ENCODE peak calls at places on chromosome 15, in seven cellular contexts. M is CD8-positive, alpha-beta T cell; S is Panc1; G is H7; X is GM23248; V is left lung; Q is brain microvascular endothelial cell. T is an unnamed sample. For H3K27me3, the result is how much of the 10 kb centered on the place peaks cover.

GRCh38 chr15:75648156-75649000 is 666 bp downstream of the SNX33 start:
- DNase-seq in M (no peak), S (no peak), G (peak), X (peak), V (no peak), Q (no peak), T (peak)

GRCh38 chr15:95284933-95285401 is 1045.5 kb upstream of the NR2F2 start:
- DNase-seq in M (no peak), S (no peak), G (no peak), X (peak), V (no peak), Q (no peak), T (peak)

GRCh38 chr15:57479005-57479404 is 102.7 kb downstream of the CGNL1 start:
- DNase-seq in M (no peak), S (no peak), G (no peak), X (no peak), V (no peak), Q (no peak), T (no peak)

GRCh38 chr15:75142499-75142898 is 59.2 kb upstream of the C15orf39 start:
- DNase-seq in M (no peak), S (no peak), G (no peak), X (no peak), V (no peak), Q (no peak), T (no peak)

GRCh38 chr15:78093242-78094020 is 1.1 kb downstream of the SH2D7 start:
- DNase-seq in M (no peak), S (no peak), G (no peak), X (peak), V (no peak), Q (peak), T (no peak)

GRCh38 chr15:26971303-26972018 is 480 bp downstream of the GABRG3 start:
- DNase-seq in M (no peak), S (no peak), G (peak), X (no peak), V (no peak), Q (no peak), T (no peak)

GRCh38 chr15:63938486-63939061 is 104.8 kb upstream of the HERC1 start:
- DNase-seq in M (no peak), S (no peak), G (no peak), X (peak), V (no peak), Q (no peak), T (no peak)

GRCh38 chr15:98525625-98526024 is 122.7 kb upstream of the IGF1R start:
- DNase-seq in M (no peak), S (no peak), G (peak), X (peak), V (no peak), Q (no peak), T (no peak)

GRCh38 chr15:90101130-90101968 is 919 bp downstream of the IDH2 start:
- DNase-seq in M (peak), S (no peak), G (peak), X (peak), V (peak), Q (no peak), T (peak)

GRCh38 chr15:80323285-80323684 is 71.3 kb upstream of the CTXND1 start:
- DNase-seq in M (no peak), S (no peak), G (no peak), X (no peak), V (no peak), Q (no peak), T (no peak)

GRCh38 chr15:52417501-52417900 is 111.2 kb downstream of the MYO5A start:
- DNase-seq in M (no peak), S (no peak), G (no peak), X (peak), V (no peak), Q (no peak), T (no peak)

GRCh38 chr15:69462030-69462492 is 9.4 kb downstream of the RPLP1 start:
- DNase-seq in M (no peak), S (no peak), G (no peak), X (no peak), V (peak), Q (no peak), T (no peak)

GRCh38 chr15:77527164-77527778 is 105.4 kb downstream of the LINGO1 start:
- DNase-seq in M (no peak), S (no peak), G (peak), X (no peak), V (peak), Q (no peak), T (peak)

GRCh38 chr15:92343869-92344643 is 49.6 kb upstream of the ST8SIA2 start:
- DNase-seq in M (no peak), S (no peak), G (peak), X (no peak), V (no peak), Q (no peak), T (no peak)

GRCh38 chr15:98121957-98122356 is 161.5 kb downstream of the ARRDC4 start:
- DNase-seq in M (no peak), S (no peak), G (no peak), X (no peak), V (no peak), Q (no peak), T (no peak)

GRCh38 chr15:28875461-28875965 is 10.3 kb upstream of the APBA2 start:
- DNase-seq in M (no peak), S (no peak), G (no peak), X (no peak), V (no peak), Q (no peak), T (no peak)

GRCh38 chr15:89841306-89841705 is 26.7 kb upstream of the ANPEP start:
- DNase-seq in M (no peak), S (no peak), G (no peak), X (no peak), V (no peak), Q (no peak), T (no peak)

GRCh38 chr15:57947781-57948180 is 117.7 kb downstream of the ALDH1A2 start:
- DNase-seq in M (no peak), S (no peak), G (peak), X (peak), V (no peak), Q (no peak), T (peak)

GRCh38 chr15:77529394-77530159 is 103.1 kb downstream of the LINGO1 start:
- DNase-seq in M (no peak), S (no peak), G (no peak), X (no peak), V (peak), Q (no peak), T (no peak)

GRCh38 chr15:70502576-70502975 is 260.8 kb downstream of the UACA start:
- DNase-seq in M (no peak), S (no peak), G (no peak), X (no peak), V (no peak), Q (no peak), T (no peak)

GRCh38 chr15:70501849-70502248 is 261.5 kb downstream of the UACA start:
- DNase-seq in M (no peak), S (no peak), G (peak), X (no peak), V (no peak), Q (no peak), T (no peak)

GRCh38 chr15:70503073-70503745 is 260.1 kb downstream of the UACA start:
- DNase-seq in M (no peak), S (no peak), G (no peak), X (no peak), V (no peak), Q (no peak), T (no peak)

GRCh38 chr15:70503798-70504304 is 259.5 kb downstream of the UACA start:
- DNase-seq in M (no peak), S (no peak), G (no peak), X (no peak), V (no peak), Q (no peak), T (no peak)

DNA sequence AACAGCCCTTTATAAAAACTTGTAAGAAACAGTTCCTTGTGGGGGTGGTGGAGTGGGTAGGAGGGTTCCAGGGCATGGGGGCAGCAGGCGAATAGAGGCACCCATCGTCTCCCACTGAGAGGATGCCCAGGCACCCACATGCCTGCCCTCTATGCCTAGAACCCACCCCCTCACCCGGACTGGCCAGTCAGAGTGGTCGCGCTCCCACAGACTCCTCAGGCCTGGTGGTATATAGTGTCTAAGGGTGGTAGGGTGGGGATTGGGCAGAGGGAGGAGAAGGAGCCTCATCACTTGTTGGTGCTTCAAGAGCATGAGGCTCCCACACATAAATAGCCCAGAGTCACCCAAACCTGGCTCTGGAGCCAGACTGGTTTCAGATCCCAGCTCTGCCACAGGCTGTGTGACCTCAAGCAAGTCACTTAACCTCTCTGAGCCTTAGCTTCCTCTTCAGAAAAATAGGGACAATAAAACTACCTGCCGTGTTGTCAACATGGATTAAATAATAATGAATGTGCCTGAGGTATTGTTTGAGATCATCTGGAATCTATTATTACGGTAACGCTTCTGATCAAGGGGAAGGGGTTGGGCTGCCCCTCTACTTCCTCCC is 262.1 kb downstream of the UACA start:
- DNase-seq in M (no peak), S (no peak), G (peak), X (no peak), V (no peak), Q (no peak), T (no peak)
- H3K27me3 ChIP-seq in M (under half), S (under half), G (under half), X (under half), V (under half), Q (under half), T (under half)

GRCh38 chr15:101805605-101806345 is 2.5 kb downstream of the OR4F6 start:
- DNase-seq in M (no peak), S (no peak), G (no peak), X (no peak), V (no peak), Q (no peak), T (no peak)

GRCh38 chr15:101810451-101810850 is 1.6 kb upstream of the OR4F15 start:
- DNase-seq in M (no peak), S (no peak), G (no peak), X (no peak), V (no peak), Q (no peak), T (no peak)

GRCh38 chr15:101808201-101808600 is 3.8 kb upstream of the OR4F15 start:
- DNase-seq in M (no peak), S (no peak), G (no peak), X (peak), V (no peak), Q (no peak), T (no peak)

GRCh38 chr15:101804941-101805340 is 1.6 kb downstream of the OR4F6 start:
- DNase-seq in M (no peak), S (no peak), G (no peak), X (no peak), V (no peak), Q (no peak), T (no peak)

GRCh38 chr15:101807345-101807945 is 4.1 kb downstream of the OR4F6 start:
- DNase-seq in M (no peak), S (no peak), G (no peak), X (peak), V (no peak), Q (no peak), T (no peak)
- H3K4me3 ChIP-seq in M (no peak), S (no peak), G (no peak), X (no peak), V (no peak), Q (no peak), T (no peak)

GRCh38 chr15:82052751-82053150 is 6.9 kb upstream of the MEX3B start:
- DNase-seq in M (no peak), S (no peak), G (no peak), X (no peak), V (no peak), Q (no peak), T (no peak)
- H3K27me3 ChIP-seq in M (under half), S (under half), G (under half), X (under half), V (under half), Q (under half), T (under half)

DNA sequence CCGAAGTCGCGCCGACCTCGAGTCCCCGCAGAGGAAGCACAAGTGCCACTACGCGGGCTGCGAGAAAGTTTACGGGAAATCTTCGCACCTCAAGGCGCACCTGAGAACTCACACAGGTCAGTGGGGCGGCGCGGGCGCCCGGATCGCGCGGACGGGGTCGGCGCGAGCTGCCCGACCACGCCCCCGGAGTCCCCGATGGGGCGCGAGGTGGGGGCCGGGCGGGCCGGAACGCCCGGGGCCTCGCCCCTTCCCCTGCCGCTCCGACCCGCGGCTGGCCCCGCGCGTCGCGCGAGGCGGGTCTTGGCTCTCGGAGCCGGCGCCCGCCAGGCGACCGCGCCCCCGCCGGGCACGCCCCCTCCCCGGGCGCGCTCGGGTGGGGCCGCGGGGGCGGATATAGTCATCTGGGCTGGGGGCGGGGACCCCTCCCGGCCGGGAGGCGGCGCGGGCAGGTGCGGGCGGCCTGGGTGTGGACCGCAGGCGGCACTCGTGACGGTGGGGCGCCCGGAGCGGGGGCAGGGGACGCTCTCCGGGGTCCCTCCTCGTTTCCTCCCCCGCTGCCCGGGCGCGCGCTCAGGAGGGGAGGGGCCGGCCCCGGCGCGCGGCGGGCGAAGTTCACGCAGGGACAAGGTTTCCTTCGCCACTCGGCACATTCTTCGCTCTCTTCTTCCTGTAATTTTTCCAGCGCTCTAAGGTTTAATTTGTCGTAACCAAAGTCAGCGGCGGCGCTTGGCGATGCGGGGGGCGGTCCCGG is 1.2 kb downstream of the KLF13 start:
- DNase-seq in M (peak), S (no peak), G (peak), X (peak), V (peak), Q (no peak), T (peak)
- H3K4me3 ChIP-seq in M (peak), S (peak), G (peak), X (peak), V (peak), Q (peak), T (peak)

GRCh38 chr15:68435966-68436365 is 4.0 kb upstream of the ITGA11 start:
- DNase-seq in M (no peak), S (no peak), G (no peak), X (no peak), V (no peak), Q (no peak), T (no peak)

GRCh38 chr15:68431792-68432401 is at the start of gene ITGA11:
- DNase-seq in M (peak), S (no peak), G (peak), X (peak), V (peak), Q (peak), T (peak)

GRCh38 chr15:68433551-68433950 is 1.6 kb upstream of the ITGA11 start:
- DNase-seq in M (no peak), S (no peak), G (no peak), X (no peak), V (no peak), Q (no peak), T (no peak)

GRCh38 chr15:68432665-68433064 is 702 bp upstream of the ITGA11 start:
- DNase-seq in M (no peak), S (no peak), G (peak), X (no peak), V (no peak), Q (no peak), T (no peak)

GRCh38 chr15:68434021-68434420 is 2.1 kb upstream of the ITGA11 start:
- DNase-seq in M (peak), S (no peak), G (no peak), X (no peak), V (no peak), Q (no peak), T (no peak)
- H3K27me3 ChIP-seq in M (under half), S (under half), G (half or more), X (under half), V (under half), Q (under half), T (half or more)

DNA sequence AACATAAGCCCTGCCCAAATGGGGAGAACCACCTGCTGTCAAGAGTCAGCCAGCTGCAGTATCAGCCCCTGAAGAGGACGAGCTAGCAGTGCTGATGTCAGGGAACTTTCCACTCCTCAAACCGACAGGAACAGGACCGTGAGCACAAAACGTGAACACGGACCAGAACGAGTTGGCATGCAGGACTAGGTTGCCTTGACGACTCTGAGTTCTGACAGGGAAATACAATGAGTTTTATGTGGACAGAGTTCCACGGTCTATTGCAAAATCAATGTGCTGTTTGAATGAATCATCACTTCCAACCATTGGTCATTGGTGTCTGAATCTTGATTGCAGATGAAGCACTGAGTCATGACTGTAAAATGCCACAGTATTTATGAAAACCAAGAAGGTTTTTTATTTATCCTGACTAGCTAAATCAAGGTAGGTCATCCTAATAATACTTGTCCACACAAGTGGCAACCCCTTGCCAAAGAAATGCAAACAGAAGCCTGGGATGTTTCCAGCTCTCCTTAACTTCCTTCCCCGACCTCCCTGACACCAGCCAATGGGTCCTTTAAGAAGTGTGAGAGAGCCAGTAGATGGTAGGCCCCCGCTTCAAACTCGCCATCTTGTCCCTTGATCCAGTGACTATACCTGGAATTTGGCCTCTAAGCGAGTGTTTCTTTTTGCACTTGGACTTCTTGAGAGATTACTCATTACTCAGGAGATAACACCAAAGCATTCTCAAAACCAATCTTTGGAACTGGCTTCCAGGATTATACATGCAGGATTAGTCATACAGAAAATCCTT is 119.6 kb downstream of the ASB7 start:
- DNase-seq in M (no peak), S (peak), G (peak), X (peak), V (peak), Q (peak), T (peak)
- H3K4me3 ChIP-seq in M (no peak), S (no peak), G (no peak), X (peak), V (no peak), Q (peak), T (no peak)

T was measured in cardiac muscle cell.